ENCODE peak calls at places on chromosomes 6 and 20, in four cellular contexts. B is activated naive CD8-positive, alpha-beta T cell treated with anti-CD3 and anti-CD28 coated beads, Interleukin-2, amount 50 U/mL, for 24 hours; J is left lobe of liver; T is upper lobe of right lung. S is an unnamed sample.

GRCh38 chr6:154482858-154483257 is 27.6 kb downstream of the CNKSR3 start:
- ATAC-seq in B (no peak), J (peak), T (no peak), S (no peak)

GRCh38 chr20:34090645-34091044 is 21.4 kb downstream of the EIF2S2 start:
- ATAC-seq in B (no peak), J (no peak), T (no peak), S (no peak)

GRCh38 chr20:48875914-48876240 is 45.6 kb upstream of the ARFGEF2 start:
- ATAC-seq in B (no peak), J (no peak), T (no peak), S (no peak)

GRCh38 chr6:159831373-159831679 is 31.2 kb downstream of the PNLDC1 start:
- ATAC-seq in B (no peak), J (no peak), T (no peak), S (no peak)

GRCh38 chr6:46015119-46015968 is at the start of gene CLIC5:
- ATAC-seq in B (no peak), J (peak), T (peak), S (no peak)

GRCh38 chr6:106538145-106538544 is 91.2 kb downstream of the RTN4IP1 start:
- ATAC-seq in B (no peak), J (no peak), T (peak), S (no peak)

GRCh38 chr6:142856607-142856856 is 88.4 kb downstream of the HIVEP2 start:
- ATAC-seq in B (no peak), J (no peak), T (no peak), S (no peak)

GRCh38 chr6:85684125-85684808 is 41.6 kb upstream of the SYNCRIP start:
- ATAC-seq in B (no peak), J (no peak), T (no peak), S (no peak)

GRCh38 chr6:114580882-114581281 is 238.1 kb upstream of the HS3ST5 start:
- ATAC-seq in B (no peak), J (no peak), T (no peak), S (no peak)

GRCh38 chr6:32943864-32944263 is 3.0 kb upstream of the HLA-DMB start:
- ATAC-seq in B (peak), J (no peak), T (no peak), S (no peak)

GRCh38 chr20:22371843-22372242 is 212.5 kb downstream of the FOXA2 start:
- ATAC-seq in B (no peak), J (no peak), T (peak), S (no peak)

GRCh38 chr6:11213305-11214106 is 19.0 kb downstream of the NEDD9 start:
- ATAC-seq in B (no peak), J (no peak), T (no peak), S (no peak)

GRCh38 chr6:168196385-168196860 is 117.4 kb upstream of the FRMD1 start:
- ATAC-seq in B (no peak), J (peak), T (peak), S (no peak)

GRCh38 chr20:48538058-48538825 is 289.6 kb downstream of the PREX1 start:
- ATAC-seq in B (no peak), J (no peak), T (peak), S (no peak)

GRCh38 chr6:53524455-53524815 is 20.5 kb downstream of the GCLC start:
- ATAC-seq in B (no peak), J (no peak), T (peak), S (no peak)

GRCh38 chr20:10715035-10715434 is 41.2 kb upstream of the JAG1 start:
- ATAC-seq in B (no peak), J (no peak), T (no peak), S (no peak)

GRCh38 chr20:11522359-11522758 is 395.3 kb upstream of the BTBD3 start:
- ATAC-seq in B (no peak), J (no peak), T (no peak), S (no peak)

GRCh38 chr20:41453006-41453950 is 86.7 kb upstream of the EMILIN3 start:
- ATAC-seq in B (no peak), J (no peak), T (no peak), S (no peak)

GRCh38 chr20:35840403-35840802 is 68.6 kb downstream of the PHF20 start:
- ATAC-seq in B (no peak), J (no peak), T (no peak), S (no peak)

GRCh38 chr20:4603724-4604123 is 118.0 kb upstream of the PRND start:
- ATAC-seq in B (no peak), J (no peak), T (no peak), S (no peak)

GRCh38 chr20:20051767-20052073 is 546 bp downstream of the CRNKL1 start:
- ATAC-seq in B (peak), J (peak), T (no peak), S (no peak)

GRCh38 chr20:44618318-44618731 is 33.2 kb downstream of the ADA start:
- ATAC-seq in B (peak), J (no peak), T (peak), S (peak)

GRCh38 chr20:44069203-44069931 is 117.6 kb downstream of the JPH2 start:
- ATAC-seq in B (peak), J (no peak), T (peak), S (peak)

GRCh38 chr6:106534564-106534982 is 94.7 kb downstream of the RTN4IP1 start:
- ATAC-seq in B (peak), J (no peak), T (no peak), S (peak)

GRCh38 chr6:43712590-43712989 is 25.0 kb upstream of the MRPS18A start:
- ATAC-seq in B (no peak), J (no peak), T (no peak), S (no peak)

GRCh38 chr6:33790910-33791309 is 2.0 kb upstream of the LEMD2 start:
- ATAC-seq in B (no peak), J (no peak), T (no peak), S (no peak)

GRCh38 chr6:107057679-107058078 is 29.7 kb downstream of the MTRES1 start:
- ATAC-seq in B (no peak), J (no peak), T (no peak), S (no peak)

GRCh38 chr20:3237958-3238615 is 903 bp downstream of the SLC4A11 start:
- ATAC-seq in B (no peak), J (no peak), T (no peak), S (no peak)

GRCh38 chr6:53523511-53524454 is 21.1 kb downstream of the GCLC start:
- ATAC-seq in B (no peak), J (no peak), T (no peak), S (no peak)

GRCh38 chr6:149499066-149499465 is 14.3 kb upstream of the ZC3H12D start:
- ATAC-seq in B (no peak), J (no peak), T (no peak), S (no peak)

GRCh38 chr6:119575721-119576120 is 226.2 kb upstream of the MAN1A1 start:
- ATAC-seq in B (no peak), J (no peak), T (no peak), S (no peak)

GRCh38 chr6:168157272-168158007 is 78.4 kb upstream of the FRMD1 start:
- ATAC-seq in B (no peak), J (no peak), T (no peak), S (no peak)

GRCh38 chr20:48727226-48727625 is 100.6 kb downstream of the PREX1 start:
- ATAC-seq in B (no peak), J (no peak), T (no peak), S (no peak)